ENCODE peak calls at places on chromosome 14, in seven cellular contexts. One of them, this sample, is unnamed.

GRCh38 chr14:60654303-60654925 is 5.1 kb upstream of the SIX1 start:
- DNase-seq in psoas muscle: no peak
- DNase-seq in GM20000: peak; percentile 20
- DNase-seq in tibial artery: no peak
- DNase-seq in activated CD4-positive, alpha-beta T cell treated with anti-CD3 and anti-CD28 coated beads, Interleukin-2, amount 50 U/mL, for 48 hours: no peak
- DNase-seq in DMS153: peak; percentile 11
- DNase-seq in activated T-helper 1 cell treated with anti-CD3 and anti-CD28 coated beads, Interleukin-12 subunit alpha, Interleukin-12 subunit beta, Interleukin-2, Interleukin-4 antibody, amounts not matched to agents 30 ng/mL and 10 ng/mL and 1 ng/mL, durations not matched to agents 14 hours and 24 hours and 36 hours: no peak
- DNase-seq in this sample: no peak

GRCh38 chr14:33846100-33846824 is 104.6 kb downstream of the EGLN3 start:
- DNase-seq in tibial artery: no peak
- DNase-seq in GM20000: no peak
- DNase-seq in psoas muscle: no peak
- DNase-seq in activated T-helper 1 cell treated with anti-CD3 and anti-CD28 coated beads, Interleukin-12 subunit alpha, Interleukin-12 subunit beta, Interleukin-2, Interleukin-4 antibody, amounts not matched to agents 30 ng/mL and 10 ng/mL and 1 ng/mL, durations not matched to agents 14 hours and 24 hours and 36 hours: no peak
- DNase-seq in DMS153: no peak
- DNase-seq in activated CD4-positive, alpha-beta T cell treated with anti-CD3 and anti-CD28 coated beads, Interleukin-2, amount 50 U/mL, for 48 hours: no peak
- DNase-seq in this sample: no peak

GRCh38 chr14:99479903-99480855 is 480 bp downstream of the SETD3 start:
- DNase-seq in tibial artery: peak; percentile 67
- DNase-seq in activated CD4-positive, alpha-beta T cell treated with anti-CD3 and anti-CD28 coated beads, Interleukin-2, amount 50 U/mL, for 48 hours: peak; percentile 49
- DNase-seq in activated T-helper 1 cell treated with anti-CD3 and anti-CD28 coated beads, Interleukin-12 subunit alpha, Interleukin-12 subunit beta, Interleukin-2, Interleukin-4 antibody, amounts not matched to agents 30 ng/mL and 10 ng/mL and 1 ng/mL, durations not matched to agents 14 hours and 24 hours and 36 hours: peak; percentile 27
- DNase-seq in DMS153: no peak
- DNase-seq in psoas muscle: peak; percentile 87
- DNase-seq in GM20000: peak; percentile 43
- DNase-seq in this sample: no peak

GRCh38 chr14:31205681-31206535 is 1.7 kb downstream of the HECTD1 start:
- DNase-seq in DMS153: no peak
- DNase-seq in tibial artery: no peak
- DNase-seq in activated T-helper 1 cell treated with anti-CD3 and anti-CD28 coated beads, Interleukin-12 subunit alpha, Interleukin-12 subunit beta, Interleukin-2, Interleukin-4 antibody, amounts not matched to agents 30 ng/mL and 10 ng/mL and 1 ng/mL, durations not matched to agents 14 hours and 24 hours and 36 hours: no peak
- DNase-seq in psoas muscle: no peak
- DNase-seq in activated CD4-positive, alpha-beta T cell treated with anti-CD3 and anti-CD28 coated beads, Interleukin-2, amount 50 U/mL, for 48 hours: no peak
- DNase-seq in GM20000: peak; percentile 35
- DNase-seq in this sample: no peak

GRCh38 chr14:64200170-64200569 is 94.0 kb downstream of the ESR2 start:
- DNase-seq in tibial artery: no peak
- DNase-seq in psoas muscle: no peak
- DNase-seq in activated CD4-positive, alpha-beta T cell treated with anti-CD3 and anti-CD28 coated beads, Interleukin-2, amount 50 U/mL, for 48 hours: no peak
- DNase-seq in GM20000: no peak
- DNase-seq in activated T-helper 1 cell treated with anti-CD3 and anti-CD28 coated beads, Interleukin-12 subunit alpha, Interleukin-12 subunit beta, Interleukin-2, Interleukin-4 antibody, amounts not matched to agents 30 ng/mL and 10 ng/mL and 1 ng/mL, durations not matched to agents 14 hours and 24 hours and 36 hours: no peak
- DNase-seq in DMS153: no peak
- DNase-seq in this sample: no peak

GRCh38 chr14:62667515-62667914 is 377.7 kb downstream of the KCNH5 start:
- DNase-seq in psoas muscle: no peak
- DNase-seq in activated T-helper 1 cell treated with anti-CD3 and anti-CD28 coated beads, Interleukin-12 subunit alpha, Interleukin-12 subunit beta, Interleukin-2, Interleukin-4 antibody, amounts not matched to agents 30 ng/mL and 10 ng/mL and 1 ng/mL, durations not matched to agents 14 hours and 24 hours and 36 hours: no peak
- DNase-seq in DMS153: no peak
- DNase-seq in tibial artery: no peak
- DNase-seq in GM20000: no peak
- DNase-seq in activated CD4-positive, alpha-beta T cell treated with anti-CD3 and anti-CD28 coated beads, Interleukin-2, amount 50 U/mL, for 48 hours: no peak
- DNase-seq in this sample: no peak

GRCh38 chr14:57057803-57058202 is 210.9 kb downstream of the EXOC5 start:
- DNase-seq in GM20000: no peak
- DNase-seq in activated CD4-positive, alpha-beta T cell treated with anti-CD3 and anti-CD28 coated beads, Interleukin-2, amount 50 U/mL, for 48 hours: no peak
- DNase-seq in activated T-helper 1 cell treated with anti-CD3 and anti-CD28 coated beads, Interleukin-12 subunit alpha, Interleukin-12 subunit beta, Interleukin-2, Interleukin-4 antibody, amounts not matched to agents 30 ng/mL and 10 ng/mL and 1 ng/mL, durations not matched to agents 14 hours and 24 hours and 36 hours: no peak
- DNase-seq in psoas muscle: no peak
- DNase-seq in tibial artery: no peak
- DNase-seq in DMS153: peak; percentile 64
- DNase-seq in this sample: no peak

GRCh38 chr14:102592969-102593840 is 756 bp downstream of the RCOR1 start:
- DNase-seq in activated CD4-positive, alpha-beta T cell treated with anti-CD3 and anti-CD28 coated beads, Interleukin-2, amount 50 U/mL, for 48 hours: peak; percentile 50
- DNase-seq in psoas muscle: peak; percentile 78
- DNase-seq in tibial artery: peak; percentile 35
- DNase-seq in activated T-helper 1 cell treated with anti-CD3 and anti-CD28 coated beads, Interleukin-12 subunit alpha, Interleukin-12 subunit beta, Interleukin-2, Interleukin-4 antibody, amounts not matched to agents 30 ng/mL and 10 ng/mL and 1 ng/mL, durations not matched to agents 14 hours and 24 hours and 36 hours: peak; percentile 61
- DNase-seq in DMS153: no peak
- DNase-seq in GM20000: peak; percentile 75
- DNase-seq in this sample: no peak

GRCh38 chr14:61698216-61698980 is 3.1 kb downstream of the HIF1A start:
- DNase-seq in DMS153: no peak
- DNase-seq in psoas muscle: no peak
- DNase-seq in GM20000: no peak
- DNase-seq in activated T-helper 1 cell treated with anti-CD3 and anti-CD28 coated beads, Interleukin-12 subunit alpha, Interleukin-12 subunit beta, Interleukin-2, Interleukin-4 antibody, amounts not matched to agents 30 ng/mL and 10 ng/mL and 1 ng/mL, durations not matched to agents 14 hours and 24 hours and 36 hours: no peak
- DNase-seq in activated CD4-positive, alpha-beta T cell treated with anti-CD3 and anti-CD28 coated beads, Interleukin-2, amount 50 U/mL, for 48 hours: no peak
- DNase-seq in tibial artery: no peak
- DNase-seq in this sample: no peak

GRCh38 chr14:39016733-39017095 is 86.3 kb downstream of the SEC23A start:
- DNase-seq in activated CD4-positive, alpha-beta T cell treated with anti-CD3 and anti-CD28 coated beads, Interleukin-2, amount 50 U/mL, for 48 hours: no peak
- DNase-seq in tibial artery: no peak
- DNase-seq in DMS153: no peak
- DNase-seq in psoas muscle: no peak
- DNase-seq in GM20000: no peak
- DNase-seq in activated T-helper 1 cell treated with anti-CD3 and anti-CD28 coated beads, Interleukin-12 subunit alpha, Interleukin-12 subunit beta, Interleukin-2, Interleukin-4 antibody, amounts not matched to agents 30 ng/mL and 10 ng/mL and 1 ng/mL, durations not matched to agents 14 hours and 24 hours and 36 hours: no peak
- DNase-seq in this sample: no peak

GRCh38 chr14:48723841-48724495 is 862.2 kb downstream of the RPS29 start:
- DNase-seq in DMS153: no peak
- DNase-seq in activated CD4-positive, alpha-beta T cell treated with anti-CD3 and anti-CD28 coated beads, Interleukin-2, amount 50 U/mL, for 48 hours: no peak
- DNase-seq in psoas muscle: no peak
- DNase-seq in activated T-helper 1 cell treated with anti-CD3 and anti-CD28 coated beads, Interleukin-12 subunit alpha, Interleukin-12 subunit beta, Interleukin-2, Interleukin-4 antibody, amounts not matched to agents 30 ng/mL and 10 ng/mL and 1 ng/mL, durations not matched to agents 14 hours and 24 hours and 36 hours: no peak
- DNase-seq in GM20000: no peak
- DNase-seq in tibial artery: no peak
- DNase-seq in this sample: no peak

GRCh38 chr14:22070119-22070982 is 396.7 kb upstream of the OR4E1 start:
- DNase-seq in tibial artery: no peak
- DNase-seq in GM20000: peak; percentile 19
- DNase-seq in psoas muscle: peak; percentile 49
- DNase-seq in DMS153: no peak
- DNase-seq in activated CD4-positive, alpha-beta T cell treated with anti-CD3 and anti-CD28 coated beads, Interleukin-2, amount 50 U/mL, for 48 hours: peak; percentile 49
- DNase-seq in activated T-helper 1 cell treated with anti-CD3 and anti-CD28 coated beads, Interleukin-12 subunit alpha, Interleukin-12 subunit beta, Interleukin-2, Interleukin-4 antibody, amounts not matched to agents 30 ng/mL and 10 ng/mL and 1 ng/mL, durations not matched to agents 14 hours and 24 hours and 36 hours: peak; percentile 41
- DNase-seq in this sample: no peak

GRCh38 chr14:104889374-104889755 is 24.3 kb downstream of the CEP170B start:
- DNase-seq in psoas muscle: peak; percentile 44
- DNase-seq in activated T-helper 1 cell treated with anti-CD3 and anti-CD28 coated beads, Interleukin-12 subunit alpha, Interleukin-12 subunit beta, Interleukin-2, Interleukin-4 antibody, amounts not matched to agents 30 ng/mL and 10 ng/mL and 1 ng/mL, durations not matched to agents 14 hours and 24 hours and 36 hours: no peak
- DNase-seq in DMS153: no peak
- DNase-seq in GM20000: no peak
- DNase-seq in activated CD4-positive, alpha-beta T cell treated with anti-CD3 and anti-CD28 coated beads, Interleukin-2, amount 50 U/mL, for 48 hours: no peak
- DNase-seq in tibial artery: no peak
- DNase-seq in this sample: no peak

GRCh38 chr14:91250912-91251311 is 6.4 kb upstream of the GPR68 start:
- DNase-seq in activated T-helper 1 cell treated with anti-CD3 and anti-CD28 coated beads, Interleukin-12 subunit alpha, Interleukin-12 subunit beta, Interleukin-2, Interleukin-4 antibody, amounts not matched to agents 30 ng/mL and 10 ng/mL and 1 ng/mL, durations not matched to agents 14 hours and 24 hours and 36 hours: no peak
- DNase-seq in psoas muscle: peak; percentile 63
- DNase-seq in tibial artery: no peak
- DNase-seq in DMS153: no peak
- DNase-seq in GM20000: no peak
- DNase-seq in activated CD4-positive, alpha-beta T cell treated with anti-CD3 and anti-CD28 coated beads, Interleukin-2, amount 50 U/mL, for 48 hours: no peak
- DNase-seq in this sample: no peak

GRCh38 chr14:94936411-94936892 is 166.5 kb upstream of the GSC start:
- DNase-seq in DMS153: peak; percentile 13
- DNase-seq in tibial artery: peak; percentile 72
- DNase-seq in psoas muscle: peak; percentile 78
- DNase-seq in activated CD4-positive, alpha-beta T cell treated with anti-CD3 and anti-CD28 coated beads, Interleukin-2, amount 50 U/mL, for 48 hours: no peak
- DNase-seq in activated T-helper 1 cell treated with anti-CD3 and anti-CD28 coated beads, Interleukin-12 subunit alpha, Interleukin-12 subunit beta, Interleukin-2, Interleukin-4 antibody, amounts not matched to agents 30 ng/mL and 10 ng/mL and 1 ng/mL, durations not matched to agents 14 hours and 24 hours and 36 hours: no peak
- DNase-seq in GM20000: no peak
- DNase-seq in this sample: no peak

This sample was measured in SK-N-MC.